ENCODE peak calls at places on chromosomes 13 and 19, in nine cellular contexts. A, J, L, U, Z, M, D, N and O are unnamed samples.
A peak's percentile ranks its signal among the peaks of the same experiment; 100 is the strongest.

GRCh38 chr13:28392896-28393295 is 102.0 kb downstream of the FLT1 start:
- DNase-seq in A (no peak), J (no peak), L (no peak), U (no peak), Z (no peak), M (no peak), D (no peak), N (no peak), O (no peak)

GRCh38 chr19:5230730-5231555 is 109.7 kb downstream of the PTPRS start:
- DNase-seq in A (no peak), J (no peak), L (no peak), U (no peak), Z (no peak), M (no peak), D (no peak), N (no peak), O (no peak)

GRCh38 chr13:48069573-48069972 is 25.3 kb downstream of the MED4 start:
- DNase-seq in A (no peak), J (no peak), L (no peak), U (no peak), Z (no peak), M (no peak), D (no peak), N (no peak), O (no peak)

GRCh38 chr19:21022996-21023395 is 2.5 kb downstream of the ZNF430 start:
- DNase-seq in A (no peak), J (no peak), L (no peak), U (no peak), Z (no peak), M (no peak), D (no peak), N (no peak), O (no peak)

GRCh38 chr19:11405846-11406643 is 13.1 kb downstream of the RGL3 start:
- DNase-seq in A (no peak), J (no peak), L (no peak), U (no peak), Z (no peak), M (no peak), D (no peak), N (no peak), O (no peak)

GRCh38 chr13:107421951-107422350 is 793.4 kb downstream of the LIG4 start:
- DNase-seq in A (no peak), J (no peak), L (no peak), U (no peak), Z (no peak), M (no peak), D (no peak), N (no peak), O (no peak)

GRCh38 chr19:15813916-15814315 is 1.5 kb downstream of the OR10H1 start:
- DNase-seq in A (no peak), J (no peak), L (no peak), U (no peak), Z (no peak), M (no peak), D (no peak), N (no peak), O (no peak)

GRCh38 chr13:95099541-95099940 is 201.7 kb downstream of the ABCC4 start:
- DNase-seq in A (no peak), J (no peak), L (no peak), U (no peak), Z (no peak), M (no peak), D (no peak), N (peak; percentile 57), O (no peak)

GRCh38 chr19:13243971-13244370 is 93.8 kb downstream of the IER2 start:
- DNase-seq in A (no peak), J (no peak), L (no peak), U (no peak), Z (no peak), M (no peak), D (no peak), N (no peak), O (no peak)

GRCh38 chr19:13411899-13412298 is 94.4 kb downstream of the CACNA1A start:
- DNase-seq in A (no peak), J (no peak), L (no peak), U (no peak), Z (no peak), M (no peak), D (no peak), N (no peak), O (no peak)

DNA sequence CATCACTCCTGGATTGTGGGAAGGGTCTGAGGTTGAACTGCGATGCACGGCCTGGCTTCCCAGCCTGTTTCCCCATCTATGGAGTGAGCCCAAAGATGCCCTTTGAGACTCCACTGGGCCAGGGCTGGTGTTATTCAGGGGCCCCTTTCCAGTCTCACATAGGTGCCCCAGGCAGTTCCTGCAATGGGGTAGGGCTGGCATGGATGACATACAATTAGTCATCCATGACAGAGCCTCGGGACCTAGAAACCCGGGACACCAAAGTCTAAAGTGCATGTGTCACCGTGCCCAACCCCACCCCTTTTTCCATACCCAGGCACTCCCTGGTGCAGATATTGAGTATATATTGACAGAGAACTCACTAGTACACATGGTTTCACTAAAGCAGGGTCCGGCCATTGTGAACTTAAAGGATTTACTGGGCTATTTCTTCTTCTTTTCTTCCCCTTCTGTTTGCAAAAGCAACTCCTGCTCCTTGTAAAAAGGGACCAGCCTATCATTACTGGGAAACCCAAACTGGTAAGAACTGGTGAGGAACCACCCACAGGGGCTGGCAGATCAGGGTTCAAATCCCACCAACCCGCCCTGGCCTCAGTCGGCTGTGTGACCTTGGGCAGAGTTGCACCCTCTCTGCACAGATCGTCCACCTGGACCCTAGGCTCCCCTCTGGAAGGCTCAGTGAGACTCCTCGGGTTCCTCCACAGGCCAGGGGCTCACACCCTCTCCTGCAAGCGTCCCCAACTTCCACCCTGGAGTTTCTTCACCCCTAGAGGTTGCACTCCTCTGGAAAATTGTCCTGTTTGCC is 2.7 kb downstream of the B3GNT3 start:
- DNase-seq in A (no peak), J (peak; percentile 64), L (no peak), U (no peak), Z (peak; percentile 89), M (no peak), D (no peak), N (peak; percentile 90), O (no peak)
- TF ChIP-seq POLR2A in A (no peak), J (no peak), L (no peak), U (no peak), Z (peak; percentile 52), M (no peak), D (no peak), N (no peak), O (no peak)

DNA sequence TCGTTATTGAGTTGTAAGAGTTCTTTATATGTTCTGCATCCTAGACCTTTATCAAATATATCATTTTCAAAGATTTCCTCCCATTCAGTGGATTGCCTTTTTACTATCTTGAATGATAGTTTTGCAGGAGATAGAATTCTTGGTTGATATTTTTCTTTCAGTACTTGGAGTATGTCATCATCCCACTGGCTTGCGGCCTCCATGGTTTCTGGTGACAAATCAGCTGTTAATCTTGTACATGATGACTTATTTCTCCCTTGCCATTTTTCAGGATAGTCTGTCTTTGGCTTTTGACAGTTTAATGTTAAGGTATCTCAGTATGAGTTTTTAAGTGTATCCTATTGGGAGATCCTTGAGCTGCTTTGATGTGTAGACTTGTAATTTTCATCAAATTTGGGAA is 8.5 kb downstream of the ZNF557 start:
- DNase-seq in A (no peak), J (no peak), L (no peak), U (no peak), Z (no peak), M (no peak), D (no peak), N (no peak), O (no peak)
- H3K9me3 ChIP-seq in A (peaks cover 3% of the 10 kb centered on the region), J (peaks cover 2% of the 10 kb centered on the region), L (peaks cover 14% of the 10 kb centered on the region), U (peaks cover 81% of the 10 kb centered on the region), Z (peaks cover 71% of the 10 kb centered on the region), M (peaks cover 6% of the 10 kb centered on the region), D (peaks cover 28% of the 10 kb centered on the region), N (peaks cover 55% of the 10 kb centered on the region), O (peaks cover 83% of the 10 kb centered on the region)

GRCh38 chr19:41551212-41551610 is 24.8 kb upstream of the CEACAM21 start:
- DNase-seq in A (no peak), J (no peak), L (no peak), U (no peak), Z (no peak), M (no peak), D (no peak), N (no peak), O (no peak)
- TF ChIP-seq POLR2A in A (no peak), J (no peak), L (no peak), U (no peak), Z (no peak), M (no peak), D (no peak), N (no peak), O (no peak)

GRCh38 chr19:58001895-58002369 is 688 bp downstream of the ZNF606 start:
- DNase-seq in A (no peak), J (no peak), L (no peak), U (no peak), Z (peak; percentile 13), M (no peak), D (no peak), N (no peak), O (no peak)
- H3K9me3 ChIP-seq in A (no peaks in the 10 kb centered on the region), J (no peaks in the 10 kb centered on the region), L (no peaks in the 10 kb centered on the region), U (peaks cover 76% of the 10 kb centered on the region), Z (peaks cover 31% of the 10 kb centered on the region), M (no peaks in the 10 kb centered on the region), D (peaks cover 3% of the 10 kb centered on the region), N (peaks cover 55% of the 10 kb centered on the region), O (peaks cover 43% of the 10 kb centered on the region)

GRCh38 chr19:38224014-38224862 is at the start of gene DPF1:
- DNase-seq in A (no peak), J (no peak), L (no peak), U (no peak), Z (peak; percentile 24), M (no peak), D (no peak), N (peak; percentile 34), O (no peak)
- TF ChIP-seq POLR2A in A (no peak), J (no peak), L (no peak), U (no peak), Z (no peak), M (no peak), D (no peak), N (no peak), O (no peak)

GRCh38 chr13:113552079-113552478 is 32.5 kb upstream of the TFDP1 start:
- DNase-seq in A (no peak), J (peak; percentile 8), L (no peak), U (no peak), Z (peak; percentile 5), M (no peak), D (no peak), N (peak; percentile 17), O (peak; percentile 42)
- H3K9me3 ChIP-seq in A (no peaks in the 10 kb centered on the region), J (no peaks in the 10 kb centered on the region), L (no peaks in the 10 kb centered on the region), U (no peaks in the 10 kb centered on the region), Z (no peaks in the 10 kb centered on the region), M (no peaks in the 10 kb centered on the region), D (no peaks in the 10 kb centered on the region), N (no peaks in the 10 kb centered on the region), O (no peaks in the 10 kb centered on the region)

DNA sequence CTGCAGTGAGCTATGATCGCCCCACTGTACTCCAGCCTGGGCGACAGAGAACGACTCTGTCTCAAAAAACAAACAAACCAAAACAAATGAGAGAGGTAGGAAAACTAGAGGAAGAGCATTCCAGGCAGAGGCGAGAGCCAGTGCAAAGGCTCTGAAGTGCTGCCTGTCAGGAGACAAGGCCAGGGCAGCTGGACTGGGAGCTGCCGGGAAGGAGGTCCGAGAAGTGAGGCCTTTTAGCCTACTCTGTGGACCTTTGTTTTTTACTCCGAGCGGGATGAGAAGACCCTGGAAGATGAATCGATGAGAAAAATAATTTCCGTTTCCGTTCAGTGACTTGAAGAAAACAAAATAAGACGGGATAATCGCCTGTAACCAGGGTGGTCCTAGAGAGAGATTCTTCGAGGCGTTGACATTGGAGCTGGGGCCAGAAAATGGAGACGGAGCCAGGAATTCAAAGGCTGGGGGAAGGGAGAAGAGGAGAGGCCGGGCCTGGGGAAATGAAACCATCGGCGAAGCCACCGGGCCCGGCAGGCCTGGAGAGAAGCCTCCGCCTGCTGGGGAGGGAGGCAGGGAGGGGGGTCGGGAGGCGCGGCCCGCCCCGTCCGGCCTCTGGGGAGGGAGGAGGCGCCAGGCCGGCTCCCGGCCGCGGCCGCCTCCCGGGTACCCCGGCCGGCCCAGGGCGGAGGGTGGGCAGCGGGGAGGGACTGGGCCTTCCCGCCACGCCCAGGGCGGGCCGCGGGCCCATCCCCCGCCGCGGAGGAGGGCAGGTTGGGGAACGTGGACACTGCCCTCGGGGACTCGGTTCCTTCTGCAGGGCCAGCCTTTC is 7.8 kb upstream of the SERTAD1 start:
- DNase-seq in A (peak; percentile 92), J (peak; percentile 88), L (peak; percentile 77), U (peak; percentile 88), Z (peak; percentile 92), M (peak; percentile 95), D (peak; percentile 78), N (peak; percentile 91), O (no peak)
- TF ChIP-seq POLR2A in A (peak; percentile 52), J (peak; percentile 27), L (peak; percentile 66), U (peak; percentile 53), Z (peak; percentile 77), M (no peak), D (peak; percentile 63), N (no peak), O (no peak)